ENCODE peak calls at places on chromosomes 6 and 20, in eight cellular contexts. V is stomach; T is upper lobe of right lung; M is B cell; D is CD4-positive, alpha-beta T cell; L is activated CD8-positive, alpha-beta T cell treated with anti-CD3 and anti-CD28 coated beads for 36 hours; S is foreskin fibroblast; Y is heart right ventricle. W is an unnamed sample.

GRCh38 chr20:43442310-43442880 is 15.3 kb upstream of the SRSF6 start:
- DNase-seq in Y (no peak), M (no peak), S (peak; percentile 29), L (no peak), T (no peak), D (no peak), V (no peak), W (no peak)

GRCh38 chr6:63927538-63927937 is 291.9 kb downstream of the PHF3 start:
- DNase-seq in V (no peak), D (no peak), Y (no peak), S (no peak), L (no peak), M (no peak), T (no peak), W (no peak)

GRCh38 chr6:139152892-139153271 is 18.0 kb downstream of the HECA start:
- DNase-seq in M (no peak), D (no peak), T (no peak), Y (no peak), S (peak; percentile 43), L (no peak), V (no peak), W (no peak)

GRCh38 chr6:113461153-113461897 is 395.8 kb upstream of the MARCKS start:
- DNase-seq in M (no peak), T (no peak), S (no peak), V (no peak), L (no peak), Y (no peak), D (no peak), W (no peak)

GRCh38 chr20:6311841-6312655 is 189.2 kb upstream of the FERMT1 start:
- DNase-seq in L (no peak), Y (no peak), D (no peak), M (no peak), T (no peak), S (no peak), V (no peak), W (no peak)

GRCh38 chr6:130885392-130886192 is 58.4 kb downstream of the SMLR1 start:
- DNase-seq in M (peak; percentile 44), L (peak; percentile 82), D (peak; percentile 73), Y (no peak), V (peak; percentile 64), T (no peak), S (peak; percentile 86), W (peak; percentile 55)

GRCh38 chr6:152836523-152836922 is 85.9 kb downstream of the VIP start:
- DNase-seq in T (no peak), L (no peak), S (no peak), V (no peak), M (no peak), Y (no peak), D (no peak), W (no peak)

GRCh38 chr20:19993937-19994667 is 23.1 kb upstream of the NAA20 start:
- DNase-seq in T (no peak), M (no peak), V (no peak), L (no peak), Y (peak; percentile 52), S (peak; percentile 72), D (no peak), W (no peak)

GRCh38 chr6:40796280-40797223 is 209.4 kb upstream of the LRFN2 start:
- DNase-seq in S (peak; percentile 18), M (no peak), L (no peak), T (no peak), Y (peak; percentile 63), D (no peak), V (no peak), W (no peak)

GRCh38 chr6:56440551-56440981 is 193.2 kb upstream of the COL21A1 start:
- DNase-seq in S (no peak), D (no peak), M (no peak), L (no peak), Y (no peak), T (no peak), V (peak; percentile 31), W (no peak)

GRCh38 chr6:137222376-137222775 is 3.2 kb upstream of the IFNGR1 start:
- DNase-seq in L (no peak), D (no peak), T (no peak), S (no peak), V (peak; percentile 46), Y (no peak), M (peak; percentile 13), W (no peak)

GRCh38 chr6:101114703-101115102 is 233.6 kb upstream of the ASCC3 start:
- DNase-seq in L (no peak), D (no peak), M (no peak), T (no peak), Y (no peak), V (no peak), S (peak; percentile 65), W (peak; percentile 11)
- TF ChIP-seq CTCF in L (no peak), D (no peak), M (no peak), T (peak; percentile 19), Y (peak; percentile 51), V (no peak), S (peak; percentile 47), W (peak; percentile 32)

DNA sequence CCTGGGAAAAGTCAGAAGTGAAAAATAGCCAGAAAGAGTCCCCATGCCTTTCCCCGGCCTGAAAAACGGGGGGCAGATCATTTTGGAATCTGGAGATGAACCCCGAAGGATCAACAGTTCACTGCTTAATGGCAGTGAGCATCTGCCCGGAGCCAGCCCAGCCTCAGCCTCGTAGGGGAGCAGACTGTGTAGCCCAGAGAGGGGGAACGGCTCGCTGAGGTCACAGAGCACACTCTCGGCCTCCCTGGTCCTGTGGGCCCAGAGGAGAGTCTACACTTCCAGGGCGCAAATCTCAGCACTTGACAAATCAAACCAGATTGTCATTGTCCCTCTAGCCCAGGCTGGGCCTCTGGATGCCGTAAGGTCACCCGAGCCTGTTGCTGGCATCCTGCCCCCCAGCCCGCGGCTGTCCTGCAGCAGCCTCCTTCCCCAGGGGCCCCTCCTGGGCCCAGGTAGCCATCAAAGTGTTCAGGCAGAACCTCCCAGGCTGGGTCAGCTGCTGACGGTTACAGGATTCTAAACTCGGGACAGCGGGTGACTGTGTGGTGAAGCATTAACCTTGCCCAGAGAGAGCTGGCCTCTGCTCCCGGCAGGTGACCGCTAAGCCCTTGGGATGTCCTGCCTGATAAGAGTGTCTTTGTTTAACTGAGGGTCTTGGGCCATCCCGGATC is 56.1 kb downstream of the GNAS-AS1 start:
- DNase-seq in T (no peak), V (no peak), D (no peak), L (no peak), Y (no peak), M (no peak), S (no peak), W (no peak)
- TF ChIP-seq CTCF in T (no peak), V (no peak), D (no peak), L (no peak), Y (no peak), M (no peak), S (no peak), W (no peak)

GRCh38 chr6:17585766-17586502 is 14.2 kb upstream of the FAM8A1 start:
- DNase-seq in L (no peak), S (no peak), V (no peak), Y (no peak), T (no peak), M (no peak), D (no peak), W (no peak)
- TF ChIP-seq CTCF in L (peak; percentile 29), S (peak; percentile 2), V (no peak), Y (no peak), T (peak; percentile 44), M (no peak), D (no peak), W (no peak)

GRCh38 chr6:42510795-42511194 is 53.0 kb upstream of the UBR2 start:
- DNase-seq in L (no peak), Y (no peak), V (no peak), S (no peak), D (no peak), M (no peak), T (no peak), W (no peak)
- TF ChIP-seq CTCF in L (no peak), Y (no peak), V (no peak), S (no peak), D (no peak), M (peak; percentile 11), T (no peak), W (no peak)

DNA sequence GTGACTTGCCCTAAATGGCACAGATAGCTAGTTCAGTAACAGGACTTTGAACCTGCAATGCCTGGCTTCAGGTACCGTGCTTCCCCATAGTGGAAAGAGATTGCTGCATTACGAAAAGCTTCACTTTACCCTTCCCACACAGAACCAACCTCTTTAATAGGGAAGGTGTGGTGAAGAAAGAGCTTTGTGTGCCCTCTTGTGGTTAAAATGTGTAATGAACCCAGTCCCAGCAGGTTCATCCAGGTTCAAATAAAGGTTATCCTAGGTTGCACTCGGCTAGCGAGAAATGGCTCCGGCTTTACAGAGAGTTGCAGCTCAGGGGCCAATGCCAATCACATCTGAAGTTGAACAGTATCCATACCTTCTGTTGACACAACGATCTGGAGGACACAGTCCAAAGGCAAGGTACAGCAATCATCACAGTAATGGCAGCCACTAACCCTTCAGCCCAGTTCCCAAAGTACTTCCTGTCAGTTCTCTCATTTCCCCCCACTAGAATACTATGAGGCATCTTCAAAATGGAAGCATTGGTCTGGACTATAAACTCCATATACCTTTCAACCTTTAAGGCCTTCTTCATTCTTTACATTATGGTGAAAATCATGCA is 3.0 kb downstream of the DEFB115 start:
- DNase-seq in V (no peak), L (peak; percentile 3), S (no peak), D (no peak), T (no peak), Y (no peak), M (no peak), W (no peak)
- TF ChIP-seq CTCF in V (no peak), L (peak; percentile 55), S (no peak), D (no peak), T (peak; percentile 47), Y (no peak), M (no peak), W (peak; percentile 34)